ENCODE peak calls at places on chromosomes 12 and 14, in seven cellular contexts. D is K562, R is GM12892, V is SK-N-SH, L is GM12878, G is H1, B is HepG2. O is an unnamed sample.

GRCh38 chr14:82190812-82191211 is 657.2 kb upstream of the SEL1L start:
- DNase-seq in R (no peak), L (no peak), V (no peak), D (no peak), G (no peak), B (no peak), O (no peak)

GRCh38 chr12:77204055-77204454 is 138.7 kb upstream of the E2F7 start:
- DNase-seq in G (no peak), L (no peak), B (no peak), D (no peak), R (no peak), V (no peak), O (no peak)

GRCh38 chr12:114209852-114210251 is 196.1 kb downstream of the TBX5 start:
- DNase-seq in V (no peak), L (no peak), G (no peak), D (no peak), B (no peak), R (no peak), O (no peak)

GRCh38 chr14:65784574-65784973 is 372.0 kb downstream of the FUT8 start:
- DNase-seq in L (no peak), G (no peak), B (no peak), V (no peak), R (no peak), D (no peak), O (no peak)

GRCh38 chr12:28484157-28484556 is 293.9 kb downstream of the CCDC91 start:
- DNase-seq in B (no peak), L (no peak), R (no peak), V (no peak), G (no peak), D (no peak), O (no peak)

GRCh38 chr14:93105362-93105761 is 10.4 kb downstream of the ITPK1 start:
- DNase-seq in G (no peak), R (no peak), V (no peak), B (no peak), D (no peak), L (no peak), O (no peak)

GRCh38 chr14:72104011-72104613 is 171.9 kb downstream of the RGS6 start:
- DNase-seq in V (peak), R (peak), D (peak), L (no peak), G (peak), B (no peak), O (peak)

GRCh38 chr12:100871335-100871734 is 76.8 kb downstream of the ANO4 start:
- DNase-seq in D (no peak), L (no peak), B (no peak), R (no peak), V (no peak), G (no peak), O (no peak)

GRCh38 chr12:12715459-12716150 is 1.6 kb upstream of the CDKN1B start:
- DNase-seq in G (no peak), D (no peak), L (no peak), R (no peak), V (no peak), B (no peak), O (no peak)

GRCh38 chr14:77044776-77045569 is 16.5 kb upstream of the IRF2BPL start:
- DNase-seq in V (no peak), D (no peak), R (no peak), B (peak), L (no peak), G (no peak), O (no peak)

GRCh38 chr12:132228535-132229422 is 84.5 kb downstream of the NOC4L start:
- DNase-seq in R (no peak), G (no peak), L (no peak), D (no peak), V (no peak), B (no peak), O (no peak)

GRCh38 chr12:92107621-92108131 is 38.0 kb downstream of the BTG1 start:
- DNase-seq in V (peak), G (no peak), D (no peak), B (no peak), R (no peak), L (no peak), O (no peak)

GRCh38 chr12:128268348-128268725 is 1.4 kb downstream of the TMEM132C start:
- DNase-seq in G (no peak), V (peak), R (no peak), B (no peak), L (no peak), D (no peak), O (no peak)

GRCh38 chr14:76958020-76958965 is 70.2 kb downstream of the IRF2BPL start:
- DNase-seq in B (no peak), D (no peak), R (no peak), V (no peak), G (no peak), L (no peak), O (no peak)

GRCh38 chr12:46388427-46388992 is 15.9 kb upstream of the SLC38A2 start:
- DNase-seq in L (peak), G (no peak), R (no peak), D (no peak), B (no peak), V (no peak), O (no peak)

GRCh38 chr12:65891219-65891618 is 66.9 kb downstream of the HMGA2 start:
- DNase-seq in V (no peak), B (no peak), L (no peak), D (no peak), G (no peak), R (no peak), O (no peak)

GRCh38 chr12:104285740-104286537 is 17.6 kb upstream of the EID3 start:
- DNase-seq in D (no peak), L (no peak), V (no peak), G (no peak), B (no peak), R (no peak), O (no peak)

GRCh38 chr14:95046711-95047681 is 110.3 kb downstream of the DICER1 start:
- DNase-seq in D (no peak), B (no peak), V (no peak), R (no peak), G (no peak), L (no peak), O (no peak)

GRCh38 chr12:23113781-23114180 is 488.8 kb downstream of the ETNK1 start:
- DNase-seq in V (no peak), B (no peak), L (no peak), D (no peak), R (no peak), G (no peak), O (no peak)
- TF ChIP-seq TAF1 in V (no peak), B (no peak), L (no peak), D (no peak), R (no peak), G (no peak), O (no peak)

GRCh38 chr12:69330475-69331473 is 17.4 kb upstream of the LYZ start:
- DNase-seq in R (peak), L (no peak), D (peak), V (peak), G (peak), B (no peak), O (no peak)
- TF ChIP-seq TAF1 in R (no peak), L (peak), D (peak), V (no peak), G (peak), B (no peak), O (peak)

GRCh38 chr12:108204117-108204516 is 75.0 kb downstream of the WSCD2 start:
- DNase-seq in G (no peak), B (no peak), D (no peak), R (no peak), V (no peak), L (no peak), O (no peak)
- TF ChIP-seq TAF1 in G (no peak), B (no peak), D (no peak), R (no peak), V (no peak), L (no peak), O (no peak)

DNA sequence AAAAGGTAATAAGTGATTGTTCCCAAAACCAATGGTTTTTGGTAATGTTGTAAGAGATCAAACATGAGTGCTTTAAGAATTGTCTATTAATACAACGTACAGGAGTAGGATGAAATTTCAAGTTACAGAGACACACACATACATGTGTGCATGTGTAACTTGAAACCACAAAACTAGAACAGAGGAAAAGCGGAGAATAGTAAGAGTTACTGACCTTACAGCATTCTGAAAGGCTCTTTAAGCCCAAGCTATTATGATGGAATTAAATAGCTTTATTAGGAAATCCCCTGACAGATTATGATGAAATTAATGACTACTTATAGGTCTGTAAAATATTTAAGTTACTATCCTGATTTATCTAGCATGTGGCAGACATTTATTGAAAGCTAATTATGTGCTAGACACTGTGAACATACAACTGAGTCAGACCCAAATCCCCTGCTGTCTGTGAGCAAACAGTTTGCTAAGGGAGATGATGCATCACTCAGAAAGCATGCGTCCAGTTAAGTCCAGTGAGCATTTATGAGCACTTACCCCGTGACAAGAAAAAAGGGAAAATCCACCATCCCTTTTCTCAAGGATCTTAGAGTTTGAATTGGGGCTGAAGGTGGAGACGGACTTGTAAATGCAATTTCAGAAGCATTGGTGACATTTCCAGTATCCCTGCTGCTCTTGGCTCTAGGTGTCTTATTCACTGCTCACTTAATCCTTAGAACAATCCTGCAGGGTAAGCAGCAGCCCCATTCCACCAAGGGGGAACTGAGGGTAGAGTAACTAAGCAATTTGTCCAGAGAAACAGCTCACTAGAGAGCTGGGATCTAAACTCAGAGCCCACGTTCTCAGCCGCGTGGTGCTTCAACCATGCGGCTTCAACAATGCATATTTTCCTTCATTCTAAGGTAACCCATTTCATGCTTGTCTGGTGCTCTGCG is 117.4 kb downstream of the EML1 start:
- DNase-seq in L (no peak), V (no peak), D (no peak), B (peak), R (no peak), G (no peak), O (no peak)
- TF ChIP-seq TAF1 in L (no peak), V (no peak), D (no peak), B (no peak), R (no peak), G (no peak), O (no peak)

GRCh38 chr12:43806737-43807072 is 588 bp upstream of the TWF1 start:
- DNase-seq in L (no peak), G (no peak), D (no peak), V (peak), R (no peak), B (no peak), O (no peak)
- TF ChIP-seq TAF1 in L (no peak), G (no peak), D (no peak), V (no peak), R (no peak), B (no peak), O (no peak)

GRCh38 chr12:8917751-8918150 is 3.4 kb downstream of the PHC1 start:
- DNase-seq in B (no peak), V (no peak), D (no peak), R (no peak), G (no peak), L (no peak), O (no peak)

GRCh38 chr12:8916154-8916553 is 1.8 kb downstream of the PHC1 start:
- DNase-seq in L (no peak), D (no peak), G (no peak), R (no peak), B (no peak), V (no peak), O (no peak)

GRCh38 chr12:8913702-8914032 is 642 bp upstream of the PHC1 start:
- DNase-seq in B (no peak), G (no peak), V (no peak), D (no peak), R (no peak), L (no peak), O (no peak)

GRCh38 chr12:8914716-8915526 is 612 bp downstream of the PHC1 start:
- DNase-seq in G (no peak), V (peak), R (peak), L (no peak), D (peak), B (peak), O (peak)

DNA sequence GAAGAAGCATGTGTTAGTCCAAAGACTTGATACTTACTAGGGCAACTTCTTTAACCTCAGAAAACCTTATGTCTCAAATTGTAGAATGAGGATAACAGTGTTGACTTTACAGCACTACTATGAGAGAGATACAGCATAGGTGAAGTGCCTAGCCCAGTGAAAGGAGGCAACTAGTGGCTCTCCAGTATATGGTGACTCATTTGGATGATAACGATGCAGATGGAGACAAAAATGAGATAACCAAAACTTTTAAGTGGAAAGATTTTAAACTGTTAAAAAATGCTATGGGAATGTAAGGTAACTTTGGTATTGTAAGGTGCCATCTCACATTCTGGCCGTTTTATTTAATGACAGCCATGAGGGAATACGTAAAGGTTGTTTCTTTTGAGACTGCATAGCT is 2.7 kb downstream of the PHC1 start:
- DNase-seq in D (no peak), B (no peak), V (no peak), L (no peak), R (no peak), G (no peak), O (no peak)
- TF ChIP-seq TAF1 in D (no peak), B (no peak), V (no peak), L (no peak), R (no peak), G (no peak), O (no peak)

DNA sequence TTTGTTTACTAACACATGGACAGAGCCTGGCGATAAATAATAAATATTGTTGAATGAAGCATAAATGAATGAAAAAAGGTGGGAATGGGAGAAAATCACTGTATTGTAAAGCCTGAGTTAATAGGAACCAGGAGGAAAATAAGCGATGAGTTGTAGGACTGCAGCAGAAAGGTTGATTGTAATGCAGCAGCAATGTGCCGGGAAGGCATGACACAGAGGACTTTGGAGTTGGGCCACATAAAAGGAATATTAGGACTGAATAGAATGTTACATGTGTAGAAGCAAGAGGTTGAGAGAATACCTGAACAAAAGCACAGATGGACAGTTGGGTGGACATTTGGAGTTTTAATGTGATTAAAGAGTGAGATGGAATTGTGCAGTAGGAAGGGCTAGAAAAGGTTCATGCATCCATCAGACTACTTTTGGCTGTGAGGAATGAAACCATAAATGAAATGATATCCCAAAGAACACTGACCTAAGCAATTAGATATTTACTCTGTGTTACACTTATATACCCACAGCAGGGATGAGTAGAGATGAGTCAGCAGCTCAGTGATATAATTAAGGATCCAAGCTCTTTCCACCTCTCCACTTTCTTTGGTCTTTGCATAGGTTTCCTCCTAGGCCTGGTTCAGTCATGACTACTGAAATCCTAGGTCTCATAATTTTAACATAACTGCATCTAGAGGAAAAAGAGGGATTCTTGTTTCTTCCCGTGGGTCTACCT is 55.4 kb downstream of the CCER1 start:
- DNase-seq in D (no peak), B (no peak), R (no peak), V (no peak), G (no peak), L (no peak), O (no peak)
- TF ChIP-seq TAF1 in D (no peak), B (no peak), R (no peak), V (no peak), G (no peak), L (no peak), O (no peak)

DNA sequence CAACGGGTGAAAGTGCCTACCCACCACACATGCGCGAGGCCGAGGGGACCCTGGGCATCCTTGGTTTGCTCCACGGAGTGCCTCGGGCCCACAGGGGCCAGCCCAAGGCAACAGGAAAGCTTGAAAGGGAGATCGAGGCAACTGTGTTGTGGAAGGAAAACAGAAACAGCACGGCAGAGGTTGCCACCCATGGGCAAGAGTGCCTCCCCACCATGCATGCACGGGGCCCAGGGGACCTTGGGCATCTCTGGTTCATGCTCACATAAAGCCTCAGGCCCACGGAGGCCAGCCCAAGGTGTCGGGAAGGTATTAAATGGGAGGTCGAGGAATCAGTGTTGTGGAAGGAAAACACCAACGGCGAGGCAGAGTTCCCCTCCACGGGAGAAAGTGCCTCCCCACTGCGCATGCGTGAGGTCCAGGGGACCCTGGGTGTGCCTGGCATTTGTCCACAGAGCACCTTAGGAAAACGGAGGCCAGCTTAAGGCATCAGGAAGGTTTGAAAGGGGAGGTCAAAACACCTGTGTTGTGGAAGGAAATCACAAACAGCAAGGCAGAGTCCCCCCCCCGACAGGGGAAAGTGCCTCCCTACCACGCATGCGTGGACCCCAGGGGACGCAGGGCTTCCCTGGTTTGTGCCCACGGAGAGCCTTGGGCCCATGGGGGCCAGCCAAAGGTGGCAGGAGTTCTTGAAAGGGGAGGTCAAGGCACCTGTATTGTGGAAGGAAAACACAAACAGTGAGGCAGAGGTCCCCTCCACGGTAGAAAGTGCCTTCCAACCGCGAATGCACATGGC is 367.3 kb downstream of the ALG10 start:
- DNase-seq in V (no peak), B (no peak), G (no peak), L (no peak), D (peak), R (no peak), O (no peak)
- TF ChIP-seq TAF1 in V (no peak), B (no peak), G (no peak), L (no peak), D (no peak), R (no peak), O (no peak)

DNA sequence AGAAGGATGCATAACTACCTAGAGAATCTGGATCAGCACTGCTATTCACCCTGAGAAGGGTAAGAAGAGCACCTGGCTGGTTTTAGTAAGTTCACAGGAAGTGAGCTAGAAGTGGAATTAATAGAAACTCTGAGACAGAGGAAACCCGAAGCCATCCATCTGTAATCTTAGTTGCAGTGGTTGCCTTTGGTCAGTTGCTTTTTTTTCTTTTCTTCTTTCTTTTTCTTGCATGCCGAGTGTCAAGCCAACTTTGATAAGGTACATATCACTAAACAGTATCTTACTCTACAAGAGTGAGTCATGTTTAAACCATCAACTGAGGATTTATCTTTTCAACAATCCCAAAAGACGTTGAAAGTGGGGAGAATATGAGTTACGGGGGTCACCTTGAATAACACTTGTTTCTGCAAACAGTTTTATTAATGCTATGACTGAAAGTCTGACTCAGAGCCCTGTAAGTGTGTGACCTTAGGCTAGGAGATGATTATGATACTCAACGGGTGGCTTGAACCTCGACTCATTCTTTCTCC is 26.7 kb downstream of the C12orf75 start:
- DNase-seq in B (no peak), G (no peak), L (peak), V (no peak), R (no peak), D (no peak), O (no peak)
- TF ChIP-seq TAF1 in B (no peak), G (no peak), L (no peak), V (no peak), R (no peak), D (no peak), O (no peak)

GRCh38 chr14:79279645-79280399 is 931.5 kb downstream of the DIO2 start:
- DNase-seq in L (no peak), R (no peak), V (peak), G (no peak), B (no peak), D (no peak), O (no peak)

GRCh38 chr14:79281244-79282199 is 929.8 kb downstream of the DIO2 start:
- DNase-seq in D (no peak), B (no peak), G (no peak), V (no peak), R (no peak), L (no peak), O (no peak)

GRCh38 chr14:79280400-79280670 is 931.0 kb downstream of the DIO2 start:
- DNase-seq in L (no peak), G (no peak), B (no peak), V (no peak), R (no peak), D (no peak), O (no peak)

GRCh38 chr14:79285263-79285662 is 926.0 kb downstream of the DIO2 start:
- DNase-seq in D (no peak), G (no peak), B (no peak), V (no peak), L (no peak), R (no peak), O (no peak)
- TF ChIP-seq TAF1 in D (no peak), G (no peak), B (no peak), V (no peak), L (no peak), R (no peak), O (no peak)

O was measured in GM12891.